ENCODE peak calls at places on chromosomes 11 and 22, in four cellular contexts. One of them, this sample, is unnamed.

GRCh38 chr11:118144301-118144701 is 8.3 kb downstream of the SCN4B start:
- DNase-seq in HepG2: no peak
- DNase-seq in spleen: no peak
- DNase-seq in endothelial cell of umbilical vein: no peak
- DNase-seq in this sample: no peak

GRCh38 chr11:96215826-96216225 is 127.2 kb downstream of the MAML2 start:
- DNase-seq in HepG2: no peak
- DNase-seq in spleen: no peak
- DNase-seq in endothelial cell of umbilical vein: peak; percentile 15
- DNase-seq in this sample: no peak

GRCh38 chr11:2214527-2215229 is 43.1 kb upstream of the TH start:
- DNase-seq in HepG2: peak; percentile 16
- DNase-seq in spleen: peak; percentile 51
- DNase-seq in endothelial cell of umbilical vein: no peak
- DNase-seq in this sample: peak; percentile 78

GRCh38 chr11:8321876-8322275 is 58.2 kb upstream of the LMO1 start:
- DNase-seq in HepG2: no peak
- DNase-seq in spleen: peak; percentile 33
- DNase-seq in endothelial cell of umbilical vein: no peak
- DNase-seq in this sample: no peak

GRCh38 chr11:119491753-119492455 is 68.9 kb upstream of the THY1 start:
- DNase-seq in HepG2: no peak
- DNase-seq in spleen: peak; percentile 31
- DNase-seq in endothelial cell of umbilical vein: no peak
- DNase-seq in this sample: no peak

GRCh38 chr11:14819596-14819995 is 72.4 kb downstream of the CYP2R1 start:
- DNase-seq in HepG2: no peak
- DNase-seq in spleen: no peak
- DNase-seq in endothelial cell of umbilical vein: no peak
- DNase-seq in this sample: no peak

GRCh38 chr11:84157639-84158038 is 871.5 kb upstream of the CCDC90B start:
- DNase-seq in HepG2: no peak
- DNase-seq in spleen: no peak
- DNase-seq in endothelial cell of umbilical vein: no peak
- DNase-seq in this sample: no peak

GRCh38 chr11:11022126-11022730 is 164.4 kb upstream of the ZBED5 start:
- DNase-seq in HepG2: no peak
- DNase-seq in spleen: no peak
- DNase-seq in endothelial cell of umbilical vein: peak; percentile 29
- DNase-seq in this sample: no peak

GRCh38 chr22:19495562-19496323 is 16.0 kb downstream of the CDC45 start:
- DNase-seq in HepG2: peak; percentile 32
- DNase-seq in spleen: no peak
- DNase-seq in endothelial cell of umbilical vein: peak; percentile 69
- DNase-seq in this sample: no peak

GRCh38 chr11:124307093-124307492 is 6.7 kb downstream of the OR8D1 start:
- DNase-seq in HepG2: no peak
- DNase-seq in spleen: no peak
- DNase-seq in endothelial cell of umbilical vein: no peak
- DNase-seq in this sample: no peak

GRCh38 chr11:30346068-30346688 is 23.3 kb downstream of the ARL14EP start:
- DNase-seq in HepG2: peak; percentile 52
- DNase-seq in spleen: no peak
- DNase-seq in endothelial cell of umbilical vein: peak; percentile 54
- DNase-seq in this sample: no peak

GRCh38 chr11:73752903-73753302 is 8.0 kb downstream of the RAB6A start:
- DNase-seq in HepG2: no peak
- DNase-seq in spleen: no peak
- DNase-seq in endothelial cell of umbilical vein: no peak
- DNase-seq in this sample: no peak

GRCh38 chr22:37647928-37648327 is 8.5 kb downstream of the SH3BP1 start:
- DNase-seq in HepG2: no peak
- DNase-seq in spleen: no peak
- DNase-seq in endothelial cell of umbilical vein: no peak
- DNase-seq in this sample: no peak

GRCh38 chr11:504994-505344 is 2.1 kb downstream of the RNH1 start:
- DNase-seq in HepG2: no peak
- DNase-seq in spleen: no peak
- DNase-seq in endothelial cell of umbilical vein: no peak
- DNase-seq in this sample: no peak
- H3K4me3 ChIP-seq in HepG2: peak overlapping the region; percentile 54
- H3K4me3 ChIP-seq in spleen: peak overlapping the region; percentile 79
- H3K4me3 ChIP-seq in endothelial cell of umbilical vein: peak overlapping the region; percentile 64
- H3K4me3 ChIP-seq in this sample: no peak overlapping the region

GRCh38 chr11:61162092-61162935 is 1.1 kb upstream of the VPS37C start:
- DNase-seq in HepG2: peak; percentile 69
- DNase-seq in spleen: no peak
- DNase-seq in endothelial cell of umbilical vein: peak; percentile 32
- DNase-seq in this sample: no peak

GRCh38 chr11:61160487-61161189 is 588 bp downstream of the VPS37C start:
- DNase-seq in HepG2: no peak
- DNase-seq in spleen: no peak
- DNase-seq in endothelial cell of umbilical vein: peak; percentile 72
- DNase-seq in this sample: no peak

GRCh38 chr11:61163714-61164609 is 2.7 kb upstream of the VPS37C start:
- DNase-seq in HepG2: no peak
- DNase-seq in spleen: no peak
- DNase-seq in endothelial cell of umbilical vein: no peak
- DNase-seq in this sample: peak; percentile 37

GRCh38 chr11:61158691-61159381 is 2.4 kb downstream of the VPS37C start:
- DNase-seq in HepG2: no peak
- DNase-seq in spleen: no peak
- DNase-seq in endothelial cell of umbilical vein: peak; percentile 75
- DNase-seq in this sample: no peak

DNA sequence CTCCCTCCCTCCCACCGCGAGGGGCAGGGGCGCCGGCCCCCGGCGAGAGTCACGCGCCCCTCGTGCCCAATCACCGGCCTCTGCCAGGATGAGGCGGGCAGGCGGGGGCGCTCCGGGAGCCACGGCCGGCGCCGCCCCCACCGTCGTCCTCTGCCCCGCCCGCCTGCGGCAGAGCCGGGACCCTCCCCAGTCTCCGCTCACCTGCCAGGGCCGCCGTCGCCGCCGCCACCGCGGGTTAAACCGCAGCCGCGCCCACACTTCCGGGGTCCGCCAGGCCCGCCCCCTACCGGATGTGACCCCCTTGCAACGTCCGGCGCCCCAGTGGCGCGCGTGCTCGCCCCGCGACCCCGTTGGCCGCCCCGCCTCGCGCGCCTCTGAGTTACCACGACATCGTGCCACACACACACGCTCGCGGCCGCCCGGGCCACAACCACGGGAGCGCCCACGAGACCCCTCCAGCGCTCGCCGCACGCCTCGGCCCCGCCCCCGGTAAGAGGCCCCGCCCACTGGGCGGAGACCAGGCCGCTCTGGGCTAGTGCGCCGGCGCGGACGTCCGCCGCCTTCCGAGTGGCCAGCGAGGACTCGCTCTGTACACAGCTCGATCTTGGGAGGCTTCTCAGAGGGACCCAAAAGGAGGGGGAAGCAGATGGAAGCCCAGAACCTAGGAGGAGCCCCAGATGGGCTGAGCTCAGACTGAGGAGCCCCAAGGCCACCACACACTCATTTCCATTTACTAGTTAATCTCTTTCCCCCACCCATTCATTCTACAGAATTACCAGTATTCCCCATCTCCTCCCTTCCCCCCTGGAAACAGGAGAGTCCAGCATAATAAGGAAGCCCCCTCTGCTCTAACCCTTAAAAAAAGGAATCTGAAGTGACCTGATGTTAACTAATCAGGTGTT is at the start of gene VPS37C:
- DNase-seq in HepG2: peak; percentile 69
- DNase-seq in spleen: peak; percentile 98
- DNase-seq in endothelial cell of umbilical vein: peak; percentile 85
- DNase-seq in this sample: peak; percentile 97
- TF ChIP-seq POLR2A in HepG2: peak; percentile 30
- TF ChIP-seq POLR2A in spleen: no peak
- TF ChIP-seq POLR2A in endothelial cell of umbilical vein: peak; percentile 73
- TF ChIP-seq POLR2A in this sample: no peak

GRCh38 chr22:31104869-31105268 is 2.5 kb downstream of the SELENOM start:
- DNase-seq in HepG2: no peak
- DNase-seq in spleen: peak; percentile 69
- DNase-seq in endothelial cell of umbilical vein: no peak
- DNase-seq in this sample: no peak
- TF ChIP-seq CTCF in HepG2: no peak
- TF ChIP-seq CTCF in spleen: peak; percentile 8
- TF ChIP-seq CTCF in endothelial cell of umbilical vein: peak; percentile 26
- TF ChIP-seq CTCF in this sample: no peak

DNA sequence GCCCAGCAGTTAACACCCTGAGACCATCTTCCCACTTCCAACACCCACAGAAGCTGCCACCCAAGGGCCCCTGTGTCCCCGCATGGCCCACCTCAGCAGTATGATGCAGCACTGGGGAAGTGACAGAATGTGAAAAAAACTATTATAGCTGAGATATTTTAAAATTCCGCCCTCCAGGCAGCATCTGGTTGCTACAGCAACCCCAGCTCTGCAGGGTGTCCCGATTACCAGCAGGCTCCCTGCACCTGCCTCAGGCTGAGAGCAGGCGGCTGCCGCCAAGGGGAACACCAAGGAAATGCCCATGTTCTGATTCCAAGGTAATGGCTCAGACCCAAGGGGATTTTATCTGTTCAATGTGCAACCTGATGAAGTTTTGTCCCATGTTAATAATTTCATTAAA is 10.5 kb upstream of the TMEM121B start:
- DNase-seq in HepG2: no peak
- DNase-seq in spleen: peak; percentile 51
- DNase-seq in endothelial cell of umbilical vein: no peak
- DNase-seq in this sample: no peak
- H3K4me3 ChIP-seq in HepG2: no peak overlapping the region
- H3K4me3 ChIP-seq in spleen: no peak overlapping the region
- H3K4me3 ChIP-seq in endothelial cell of umbilical vein: no peak overlapping the region
- H3K4me3 ChIP-seq in this sample: no peak overlapping the region

GRCh38 chr11:17389957-17390649 is 1.6 kb upstream of the KCNJ11 start:
- DNase-seq in HepG2: no peak
- DNase-seq in spleen: peak; percentile 77
- DNase-seq in endothelial cell of umbilical vein: no peak
- DNase-seq in this sample: no peak

GRCh38 chr11:17388609-17389204 is at the start of gene KCNJ11:
- DNase-seq in HepG2: no peak
- DNase-seq in spleen: no peak
- DNase-seq in endothelial cell of umbilical vein: no peak
- DNase-seq in this sample: no peak

GRCh38 chr11:17387280-17387679 is 1.2 kb downstream of the KCNJ11 start:
- DNase-seq in HepG2: no peak
- DNase-seq in spleen: peak; percentile 78
- DNase-seq in endothelial cell of umbilical vein: no peak
- DNase-seq in this sample: no peak

GRCh38 chr11:17387811-17388210 is 648 bp downstream of the KCNJ11 start:
- DNase-seq in HepG2: no peak
- DNase-seq in spleen: peak; percentile 82
- DNase-seq in endothelial cell of umbilical vein: no peak
- DNase-seq in this sample: no peak

DNA sequence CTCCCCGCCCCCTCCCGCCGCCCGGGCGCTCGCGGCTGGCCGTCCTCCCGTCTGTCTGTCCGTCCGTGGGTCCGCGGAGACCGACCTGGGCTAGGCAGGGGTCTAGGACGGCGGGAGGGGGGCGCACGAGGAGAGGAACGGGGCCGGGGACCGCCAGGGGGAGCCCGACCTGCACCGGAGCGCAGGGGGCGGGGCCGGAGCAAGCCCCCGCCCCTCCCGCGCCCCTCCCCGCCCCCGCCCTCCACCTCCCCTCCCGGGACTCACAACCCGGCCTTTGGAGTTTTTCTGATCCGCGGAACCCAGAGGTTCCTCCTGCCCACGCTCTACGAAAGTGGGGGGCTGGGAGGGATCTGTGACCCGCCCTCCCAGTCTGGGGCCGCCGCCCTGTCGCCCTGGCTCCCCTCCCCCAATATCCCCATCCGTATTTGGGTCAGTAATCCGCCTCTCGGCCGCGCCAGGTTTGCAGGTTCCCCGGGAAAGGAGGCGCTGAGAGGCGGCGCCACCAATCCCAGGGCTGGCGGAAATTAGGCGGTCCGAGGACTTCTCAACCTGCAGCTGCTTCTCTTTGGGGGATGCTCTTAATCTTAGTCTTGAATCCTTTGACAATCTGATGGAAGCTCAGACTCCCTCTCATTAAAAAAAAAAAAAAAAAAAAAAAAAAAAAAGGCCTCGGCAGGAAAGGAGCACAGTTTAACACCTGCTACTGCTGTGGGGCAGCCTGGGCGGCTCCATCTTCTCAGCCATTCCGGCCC is 922 bp upstream of the KCNJ11 start:
- DNase-seq in HepG2: peak; percentile 66
- DNase-seq in spleen: peak; percentile 94
- DNase-seq in endothelial cell of umbilical vein: peak; percentile 43
- DNase-seq in this sample: peak; percentile 23
- TF ChIP-seq POLR2A in HepG2: no peak
- TF ChIP-seq POLR2A in spleen: no peak
- TF ChIP-seq POLR2A in endothelial cell of umbilical vein: no peak
- TF ChIP-seq POLR2A in this sample: no peak

DNA sequence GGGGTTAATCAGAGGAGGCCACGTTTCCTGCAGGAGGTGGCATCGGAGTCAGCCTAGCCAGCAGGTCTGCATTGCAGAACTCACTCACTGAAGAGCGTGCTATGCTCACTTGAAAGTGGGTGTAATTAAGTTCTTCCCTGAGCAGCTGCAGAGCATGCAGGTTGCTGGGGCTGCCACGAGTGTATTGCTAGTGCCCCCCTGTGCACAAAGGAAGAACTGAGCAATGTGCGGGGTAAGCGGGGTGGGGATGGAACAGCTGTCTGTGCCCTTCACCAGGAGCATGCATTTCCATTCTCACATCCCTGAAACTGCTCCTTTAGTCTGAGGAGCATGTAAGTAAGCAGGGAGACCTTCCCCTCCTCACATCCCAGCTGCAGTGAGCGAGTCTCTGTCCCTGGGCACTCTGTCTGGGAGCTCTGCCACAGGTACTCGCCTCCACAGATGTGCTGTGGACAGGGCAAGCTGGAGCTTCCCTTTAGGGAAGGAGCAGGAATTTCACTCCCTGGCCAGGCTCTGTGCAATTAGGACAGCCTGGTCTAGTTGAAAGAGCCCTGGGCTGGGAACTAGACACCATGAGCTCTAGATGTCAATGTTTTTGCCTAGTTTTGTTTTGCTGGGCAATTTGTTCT is 1031.8 kb downstream of the NTM start:
- DNase-seq in HepG2: no peak
- DNase-seq in spleen: no peak
- DNase-seq in endothelial cell of umbilical vein: no peak
- DNase-seq in this sample: no peak
- TF ChIP-seq CTCF in HepG2: peak; percentile 15
- TF ChIP-seq CTCF in spleen: peak; percentile 36
- TF ChIP-seq CTCF in endothelial cell of umbilical vein: no peak
- TF ChIP-seq CTCF in this sample: no peak

GRCh38 chr11:49202287-49202976 is 6.0 kb downstream of the FOLH1 start:
- DNase-seq in HepG2: no peak
- DNase-seq in spleen: no peak
- DNase-seq in endothelial cell of umbilical vein: no peak
- DNase-seq in this sample: no peak

GRCh38 chr11:49208006-49208721 is at the start of gene FOLH1:
- DNase-seq in HepG2: no peak
- DNase-seq in spleen: peak; percentile 75
- DNase-seq in endothelial cell of umbilical vein: peak; percentile 6
- DNase-seq in this sample: no peak
- H3K4me3 ChIP-seq in HepG2: no peak within 1 kb of the TSS
- H3K4me3 ChIP-seq in spleen: peak within 1 kb of the TSS; percentile 63
- H3K4me3 ChIP-seq in endothelial cell of umbilical vein: peak within 1 kb of the TSS; percentile 54
- H3K4me3 ChIP-seq in this sample: peak within 1 kb of the TSS; percentile 25

This sample was measured in lower leg skin.